ENCODE peak calls at places on chromosome 18, in six cellular contexts. N is Karpas-422, D is PC-9, S is DND-41, H is GM23338, Q is HCT116. W is an unnamed sample.
A peak's percentile ranks its signal among the peaks of the same experiment; 100 is the strongest.

GRCh38 chr18:8793445-8794132 is 88.2 kb downstream of the MTCL1 start:
- DNase-seq in N (no peak), D (no peak), S (no peak), H (no peak), Q (no peak), W (no peak)

GRCh38 chr18:3970929-3971328 is 484.2 kb downstream of the DLGAP1 start:
- DNase-seq in N (peak; percentile 52), D (no peak), S (no peak), H (peak; percentile 64), Q (no peak), W (peak; percentile 28)

GRCh38 chr18:33983126-33983525 is 241.6 kb downstream of the NOL4 start:
- DNase-seq in N (no peak), D (no peak), S (no peak), H (no peak), Q (no peak), W (no peak)

GRCh38 chr18:58378980-58379379 is 249.9 kb downstream of the ALPK2 start:
- DNase-seq in N (no peak), D (no peak), S (no peak), H (no peak), Q (no peak), W (no peak)

GRCh38 chr18:9081940-9082339 is 20.6 kb upstream of the NDUFV2 start:
- DNase-seq in N (no peak), D (no peak), S (no peak), H (no peak), Q (no peak), W (no peak)

GRCh38 chr18:35775887-35776286 is 194.3 kb downstream of the GALNT1 start:
- DNase-seq in N (peak; percentile 75), D (no peak), S (peak; percentile 17), H (peak; percentile 59), Q (no peak), W (no peak)

GRCh38 chr18:53789376-53790247 is 434.9 kb downstream of the MBD2 start:
- DNase-seq in N (no peak), D (no peak), S (no peak), H (no peak), Q (no peak), W (no peak)

GRCh38 chr18:37956902-37957301 is 391.3 kb upstream of the CELF4 start:
- DNase-seq in N (no peak), D (no peak), S (no peak), H (no peak), Q (no peak), W (no peak)

GRCh38 chr18:36818652-36819051 is 10.2 kb downstream of the TPGS2 start:
- DNase-seq in N (no peak), D (no peak), S (no peak), H (no peak), Q (no peak), W (no peak)

GRCh38 chr18:31100598-31101147 is 1.5 kb downstream of the DSC2 start:
- DNase-seq in N (no peak), D (peak; percentile 31), S (no peak), H (peak; percentile 88), Q (no peak), W (no peak)

GRCh38 chr18:8841781-8842485 is 136.6 kb downstream of the MTCL1 start:
- DNase-seq in N (no peak), D (peak; percentile 31), S (no peak), H (no peak), Q (no peak), W (no peak)

GRCh38 chr18:5543854-5544389 is at the start of gene EPB41L3:
- DNase-seq in N (no peak), D (no peak), S (no peak), H (peak; percentile 54), Q (no peak), W (no peak)

GRCh38 chr18:8839285-8839684 is 133.9 kb downstream of the MTCL1 start:
- DNase-seq in N (no peak), D (no peak), S (no peak), H (no peak), Q (no peak), W (no peak)

GRCh38 chr18:40094441-40094840 is 1860.6 kb upstream of the PIK3C3 start:
- DNase-seq in N (no peak), D (no peak), S (no peak), H (no peak), Q (no peak), W (no peak)

GRCh38 chr18:57433492-57434176 is 1.5 kb upstream of the ONECUT2 start:
- DNase-seq in N (no peak), D (no peak), S (no peak), H (peak; percentile 9), Q (no peak), W (no peak)

GRCh38 chr18:57333941-57334340 is 18.4 kb upstream of the ST8SIA3 start:
- DNase-seq in N (no peak), D (no peak), S (no peak), H (no peak), Q (no peak), W (no peak)

GRCh38 chr18:2909431-2910140 is 62.8 kb downstream of the EMILIN2 start:
- DNase-seq in N (no peak), D (no peak), S (no peak), H (no peak), Q (no peak), W (no peak)

GRCh38 chr18:79974025-79974424 is 9.6 kb downstream of the HSBP1L1 start:
- DNase-seq in N (no peak), D (no peak), S (no peak), H (no peak), Q (no peak), W (no peak)

GRCh38 chr18:22345733-22346132 is 72.0 kb downstream of the CTAGE1 start:
- DNase-seq in N (no peak), D (no peak), S (no peak), H (no peak), Q (no peak), W (no peak)

GRCh38 chr18:22346342-22346967 is 71.3 kb downstream of the CTAGE1 start:
- DNase-seq in N (no peak), D (peak; percentile 28), S (no peak), H (no peak), Q (no peak), W (no peak)

GRCh38 chr18:22344908-22345670 is 72.6 kb downstream of the CTAGE1 start:
- DNase-seq in N (no peak), D (no peak), S (no peak), H (no peak), Q (no peak), W (no peak)

GRCh38 chr18:22342625-22343024 is 75.1 kb downstream of the CTAGE1 start:
- DNase-seq in N (no peak), D (peak; percentile 72), S (no peak), H (no peak), Q (no peak), W (no peak)

DNA sequence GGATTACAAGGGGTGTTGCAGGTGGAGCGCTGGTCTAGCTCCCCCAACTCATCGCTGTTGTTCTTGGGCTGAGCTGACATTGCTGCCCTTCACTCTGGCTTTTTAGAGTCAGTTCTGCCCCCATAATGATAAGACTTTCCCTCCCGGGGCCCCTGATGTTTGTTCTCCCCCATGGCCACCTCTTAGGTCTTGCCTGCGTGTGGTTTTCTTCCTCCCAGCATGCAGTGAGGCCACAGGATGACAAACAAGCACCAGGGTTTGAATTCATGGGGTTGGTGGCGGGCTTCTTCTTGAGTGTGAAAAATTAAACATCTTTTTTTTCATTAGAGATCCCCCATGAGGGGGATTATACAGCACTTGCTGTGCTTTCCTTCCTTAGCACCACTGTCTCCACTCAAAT is 74.1 kb downstream of the CTAGE1 start:
- DNase-seq in N (no peak), D (no peak), S (no peak), H (no peak), Q (no peak), W (no peak)
- H3K79me2 ChIP-seq in N (no peaks in the 10 kb centered on the region), D (peaks cover 11% of the 10 kb centered on the region), S (no peaks in the 10 kb centered on the region), H (no peaks in the 10 kb centered on the region), Q (no peaks in the 10 kb centered on the region), W (no peaks in the 10 kb centered on the region)

GRCh38 chr18:63344918-63345317 is 22.1 kb downstream of the KDSR start:
- DNase-seq in N (no peak), D (no peak), S (no peak), H (no peak), Q (no peak), W (no peak)

GRCh38 chr18:63346031-63346430 is 21.0 kb downstream of the KDSR start:
- DNase-seq in N (no peak), D (no peak), S (no peak), H (no peak), Q (no peak), W (no peak)

GRCh38 chr18:63346471-63347183 is 20.4 kb downstream of the KDSR start:
- DNase-seq in N (no peak), D (no peak), S (no peak), H (no peak), Q (no peak), W (no peak)

GRCh38 chr18:63350230-63350629 is 16.8 kb downstream of the KDSR start:
- DNase-seq in N (no peak), D (no peak), S (no peak), H (no peak), Q (no peak), W (no peak)

DNA sequence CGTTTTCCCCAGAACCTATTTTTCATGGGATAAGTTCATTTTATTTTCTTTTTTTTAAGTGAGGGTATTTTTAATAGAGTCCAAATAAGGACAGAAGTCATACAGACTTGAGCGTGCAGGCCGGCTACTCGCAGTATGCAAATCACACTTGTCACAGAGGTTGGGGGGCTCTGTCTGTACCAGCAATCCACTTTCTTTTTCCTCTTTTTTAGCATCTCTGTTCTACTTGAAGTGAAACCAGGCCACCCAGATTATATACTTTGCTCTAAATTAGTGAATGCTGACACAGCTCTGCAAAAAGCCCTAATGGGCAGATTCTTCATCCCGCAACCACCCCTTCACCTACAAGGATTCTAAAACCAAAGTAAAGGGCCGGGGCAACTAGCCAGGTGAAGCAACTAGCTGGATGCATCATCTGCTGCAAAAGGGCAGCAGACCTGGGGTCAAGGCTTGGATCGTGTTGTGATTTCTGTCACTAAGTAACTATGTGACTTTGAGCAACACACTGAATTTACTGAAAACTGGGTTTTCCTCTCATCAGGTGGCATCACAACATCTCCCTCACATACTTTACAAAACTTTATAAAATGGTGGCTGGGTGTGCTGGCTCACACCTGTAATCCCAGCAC is 18.4 kb downstream of the KDSR start:
- DNase-seq in N (peak; percentile 82), D (no peak), S (no peak), H (no peak), Q (no peak), W (peak; percentile 1)
- H2AFZ ChIP-seq in N (no peak overlapping the region), D (no peak overlapping the region), S (no peak overlapping the region), H (no peak overlapping the region), Q (no peak overlapping the region), W (no peak overlapping the region)

DNA sequence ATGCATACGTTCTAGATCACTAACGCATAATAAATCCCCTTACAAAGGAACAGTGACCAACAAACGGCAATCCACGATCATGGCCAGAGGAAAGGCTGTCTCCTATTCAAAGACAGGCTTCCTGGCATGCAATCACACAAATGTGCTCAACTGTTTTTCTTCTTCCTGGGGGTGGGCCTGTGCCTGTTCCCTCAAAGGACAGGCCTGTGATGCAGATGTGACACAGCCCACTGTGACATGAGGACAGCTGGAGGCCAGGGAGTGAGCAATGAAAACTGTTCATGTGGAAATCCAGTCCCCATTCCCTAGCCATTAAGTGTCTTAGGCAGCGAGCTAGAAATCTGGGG is 143.8 kb upstream of the LMAN1 start:
- DNase-seq in N (no peak), D (no peak), S (no peak), H (no peak), Q (no peak), W (no peak)
- H3K79me2 ChIP-seq in N (no peaks in the 10 kb centered on the region), D (no peaks in the 10 kb centered on the region), S (no peaks in the 10 kb centered on the region), H (no peaks in the 10 kb centered on the region), Q (no peaks in the 10 kb centered on the region), W (no peaks in the 10 kb centered on the region)

DNA sequence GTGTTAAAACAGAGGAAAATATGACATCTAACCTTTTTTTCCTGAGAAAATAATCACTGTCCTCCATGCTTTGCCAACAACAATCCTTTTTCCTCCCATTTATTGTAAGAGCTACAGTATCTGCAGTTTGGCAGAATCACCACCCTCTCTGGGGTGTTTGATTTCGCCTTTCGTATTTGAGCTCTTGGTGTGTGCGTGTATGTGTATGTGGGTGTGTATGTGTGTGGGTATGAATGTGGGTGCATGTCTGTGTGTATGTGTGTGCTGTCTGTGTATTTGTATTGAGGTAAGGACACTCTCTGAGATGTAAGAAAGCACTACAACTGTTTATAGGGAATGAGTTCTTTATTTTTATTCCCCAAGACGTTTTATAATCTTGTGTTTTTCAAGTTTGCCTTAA is 144.1 kb upstream of the L3MBTL4 start:
- DNase-seq in N (no peak), D (no peak), S (no peak), H (no peak), Q (no peak), W (no peak)
- H2AFZ ChIP-seq in N (no peak overlapping the region), D (no peak overlapping the region), S (no peak overlapping the region), H (peak overlapping the region; percentile 44), Q (no peak overlapping the region), W (no peak overlapping the region)

W was measured in OCI-LY7.